ENCODE peak calls at places on chromosomes 2 and 18, in four cellular contexts. O is IMR-90, Z is H1, N is H9. I is an unnamed sample.

GRCh38 chr2:4552099-4552498 is 848.7 kb downstream of the DCDC2C start:
- DNase-seq in O (no peak), Z (no peak), N (no peak), I (no peak)

GRCh38 chr2:68412127-68412819 is 47.2 kb downstream of the PLEK start:
- DNase-seq in O (no peak), Z (no peak), N (no peak), I (no peak)

GRCh38 chr2:179596018-179596417 is 265.4 kb downstream of the ZNF385B start:
- DNase-seq in O (peak), Z (no peak), N (no peak), I (no peak)

GRCh38 chr2:68828887-68829708 is 42.1 kb downstream of the BMP10 start:
- DNase-seq in O (peak), Z (no peak), N (peak), I (peak)

GRCh38 chr2:137050949-137051348 is 285.6 kb downstream of the THSD7B start:
- DNase-seq in O (no peak), Z (no peak), N (no peak), I (peak)

GRCh38 chr2:219511547-219512325 is 2.5 kb upstream of the ASIC4 start:
- DNase-seq in O (no peak), Z (no peak), N (no peak), I (no peak)

GRCh38 chr2:189300917-189301316 is 121.4 kb upstream of the COL5A2 start:
- DNase-seq in O (no peak), Z (no peak), N (no peak), I (no peak)

GRCh38 chr2:144015655-144016245 is 504.2 kb downstream of the ZEB2 start:
- DNase-seq in O (peak), Z (no peak), N (no peak), I (no peak)

GRCh38 chr2:188701836-188702235 is 272.3 kb upstream of the COL3A1 start:
- DNase-seq in O (peak), Z (no peak), N (no peak), I (no peak)

GRCh38 chr2:216327447-216327846 is 44.8 kb downstream of the MARCHF4 start:
- DNase-seq in O (no peak), Z (no peak), N (no peak), I (no peak)

GRCh38 chr2:118118479-118118878 is 30.2 kb downstream of the INSIG2 start:
- DNase-seq in O (no peak), Z (no peak), N (no peak), I (no peak)

GRCh38 chr2:31945572-31945935 is 65.3 kb downstream of the MEMO1 start:
- DNase-seq in O (peak), Z (no peak), N (no peak), I (peak)

GRCh38 chr2:31946838-31947237 is 64.0 kb downstream of the MEMO1 start:
- DNase-seq in O (no peak), Z (no peak), N (no peak), I (no peak)

GRCh38 chr2:31944828-31945571 is 65.8 kb downstream of the MEMO1 start:
- DNase-seq in O (no peak), Z (no peak), N (no peak), I (no peak)

GRCh38 chr2:31950946-31951562 is 59.8 kb downstream of the MEMO1 start:
- DNase-seq in O (no peak), Z (no peak), N (no peak), I (no peak)

GRCh38 chr2:31947871-31948270 is 62.9 kb downstream of the MEMO1 start:
- DNase-seq in O (no peak), Z (no peak), N (no peak), I (peak)
- H4K5ac ChIP-seq in O (no peak), Z (no peak), N (no peak), I (no peak)

GRCh38 chr2:84959494-84960156 is 11.3 kb upstream of the KCMF1 start:
- DNase-seq in O (peak), Z (peak), N (peak), I (peak)
- H3K9ac ChIP-seq in O (peak), Z (no peak), N (peak), I (no peak)

GRCh38 chr18:32092422-32093105 is 890 bp downstream of the RNF138 start:
- DNase-seq in O (peak), Z (peak), N (peak), I (peak)
- H2BK15ac ChIP-seq in O (no peak), Z (no peak), N (no peak), I (no peak)

GRCh38 chr18:54112356-54112755 is 112.1 kb downstream of the MBD2 start:
- DNase-seq in O (no peak), Z (no peak), N (no peak), I (no peak)
- H4K5ac ChIP-seq in O (no peak), Z (no peak), N (no peak), I (no peak)